ENCODE peak calls at places on chromosome 13, in seven cellular contexts. One of them, this sample, is unnamed.

GRCh38 chr13:20702530-20702929 is 969 bp upstream of the IL17D start:
- DNase-seq in GM13977: peak
- DNase-seq in GM04504: no peak
- DNase-seq in fibroblast of pulmonary artery: no peak
- DNase-seq in retina: no peak
- DNase-seq in anterior cingulate cortex: no peak
- DNase-seq in progenitor cell of endocrine pancreas: no peak
- DNase-seq in this sample: peak

GRCh38 chr13:65453982-65454381 is 1776.2 kb downstream of the PCDH9 start:
- DNase-seq in fibroblast of pulmonary artery: no peak
- DNase-seq in progenitor cell of endocrine pancreas: no peak
- DNase-seq in anterior cingulate cortex: no peak
- DNase-seq in retina: no peak
- DNase-seq in GM04504: no peak
- DNase-seq in GM13977: no peak
- DNase-seq in this sample: no peak

GRCh38 chr13:103883152-103883551 is 816.9 kb upstream of the SLC10A2 start:
- DNase-seq in retina: peak
- DNase-seq in GM04504: peak
- DNase-seq in anterior cingulate cortex: peak
- DNase-seq in progenitor cell of endocrine pancreas: peak
- DNase-seq in fibroblast of pulmonary artery: peak
- DNase-seq in GM13977: no peak
- DNase-seq in this sample: peak

GRCh38 chr13:74174810-74175209 is 40.6 kb upstream of the KLF12 start:
- DNase-seq in progenitor cell of endocrine pancreas: no peak
- DNase-seq in retina: no peak
- DNase-seq in fibroblast of pulmonary artery: no peak
- DNase-seq in anterior cingulate cortex: no peak
- DNase-seq in GM04504: no peak
- DNase-seq in GM13977: no peak
- DNase-seq in this sample: no peak

GRCh38 chr13:106349080-106349841 is 186.2 kb downstream of the EFNB2 start:
- DNase-seq in anterior cingulate cortex: no peak
- DNase-seq in fibroblast of pulmonary artery: no peak
- DNase-seq in progenitor cell of endocrine pancreas: peak
- DNase-seq in GM04504: no peak
- DNase-seq in GM13977: no peak
- DNase-seq in retina: peak
- DNase-seq in this sample: no peak

GRCh38 chr13:73195091-73195490 is 136.3 kb downstream of the KLF5 start:
- DNase-seq in progenitor cell of endocrine pancreas: no peak
- DNase-seq in GM13977: no peak
- DNase-seq in retina: no peak
- DNase-seq in anterior cingulate cortex: no peak
- DNase-seq in GM04504: no peak
- DNase-seq in fibroblast of pulmonary artery: no peak
- DNase-seq in this sample: no peak

GRCh38 chr13:34416833-34417425 is 525.1 kb upstream of the NBEA start:
- DNase-seq in anterior cingulate cortex: no peak
- DNase-seq in progenitor cell of endocrine pancreas: no peak
- DNase-seq in GM13977: no peak
- DNase-seq in GM04504: peak
- DNase-seq in fibroblast of pulmonary artery: peak
- DNase-seq in retina: no peak
- DNase-seq in this sample: no peak

GRCh38 chr13:44237276-44237767 is 136.3 kb upstream of the SERP2 start:
- DNase-seq in fibroblast of pulmonary artery: peak
- DNase-seq in retina: no peak
- DNase-seq in GM04504: peak
- DNase-seq in GM13977: peak
- DNase-seq in anterior cingulate cortex: peak
- DNase-seq in progenitor cell of endocrine pancreas: no peak
- DNase-seq in this sample: peak

GRCh38 chr13:102136735-102137296 is 265.0 kb downstream of the FGF14 start:
- DNase-seq in anterior cingulate cortex: no peak
- DNase-seq in retina: no peak
- DNase-seq in progenitor cell of endocrine pancreas: no peak
- DNase-seq in fibroblast of pulmonary artery: no peak
- DNase-seq in GM04504: no peak
- DNase-seq in GM13977: no peak
- DNase-seq in this sample: no peak

GRCh38 chr13:42594577-42595571 is 20.9 kb downstream of the TNFSF11 start:
- DNase-seq in retina: peak
- DNase-seq in progenitor cell of endocrine pancreas: peak
- DNase-seq in GM13977: peak
- DNase-seq in anterior cingulate cortex: no peak
- DNase-seq in fibroblast of pulmonary artery: peak
- DNase-seq in GM04504: peak
- DNase-seq in this sample: peak

GRCh38 chr13:112846411-112847115 is 122.5 kb upstream of the MCF2L start:
- DNase-seq in retina: no peak
- DNase-seq in GM13977: no peak
- DNase-seq in GM04504: no peak
- DNase-seq in anterior cingulate cortex: no peak
- DNase-seq in progenitor cell of endocrine pancreas: no peak
- DNase-seq in fibroblast of pulmonary artery: no peak
- DNase-seq in this sample: no peak

GRCh38 chr13:82713681-82714405 is 1168.4 kb downstream of the SLITRK1 start:
- DNase-seq in GM04504: peak
- DNase-seq in retina: no peak
- DNase-seq in fibroblast of pulmonary artery: peak
- DNase-seq in GM13977: no peak
- DNase-seq in anterior cingulate cortex: no peak
- DNase-seq in progenitor cell of endocrine pancreas: no peak
- DNase-seq in this sample: no peak

GRCh38 chr13:34162545-34162936 is 344.6 kb downstream of the RFC3 start:
- DNase-seq in GM04504: peak
- DNase-seq in retina: no peak
- DNase-seq in anterior cingulate cortex: no peak
- DNase-seq in fibroblast of pulmonary artery: no peak
- DNase-seq in progenitor cell of endocrine pancreas: no peak
- DNase-seq in GM13977: no peak
- DNase-seq in this sample: no peak

GRCh38 chr13:113748862-113749451 is 10.1 kb upstream of the TMEM255B start:
- DNase-seq in retina: no peak
- DNase-seq in progenitor cell of endocrine pancreas: no peak
- DNase-seq in anterior cingulate cortex: no peak
- DNase-seq in fibroblast of pulmonary artery: no peak
- DNase-seq in GM13977: no peak
- DNase-seq in GM04504: no peak
- DNase-seq in this sample: no peak

GRCh38 chr13:52428295-52428694 is 22.1 kb downstream of the VPS36 start:
- DNase-seq in progenitor cell of endocrine pancreas: no peak
- DNase-seq in retina: no peak
- DNase-seq in GM13977: no peak
- DNase-seq in fibroblast of pulmonary artery: peak
- DNase-seq in anterior cingulate cortex: no peak
- DNase-seq in GM04504: no peak
- DNase-seq in this sample: no peak

GRCh38 chr13:98961204-98962105 is 16.4 kb downstream of the DOCK9 start:
- DNase-seq in GM13977: no peak
- DNase-seq in retina: no peak
- DNase-seq in GM04504: no peak
- DNase-seq in anterior cingulate cortex: no peak
- DNase-seq in fibroblast of pulmonary artery: no peak
- DNase-seq in progenitor cell of endocrine pancreas: no peak
- DNase-seq in this sample: no peak

GRCh38 chr13:83121904-83122303 is 760.4 kb downstream of the SLITRK1 start:
- DNase-seq in GM13977: no peak
- DNase-seq in anterior cingulate cortex: no peak
- DNase-seq in fibroblast of pulmonary artery: peak
- DNase-seq in GM04504: no peak
- DNase-seq in progenitor cell of endocrine pancreas: no peak
- DNase-seq in retina: no peak
- DNase-seq in this sample: no peak

GRCh38 chr13:73096173-73097117 is 37.6 kb downstream of the KLF5 start:
- DNase-seq in progenitor cell of endocrine pancreas: no peak
- DNase-seq in anterior cingulate cortex: no peak
- DNase-seq in retina: no peak
- DNase-seq in fibroblast of pulmonary artery: no peak
- DNase-seq in GM04504: no peak
- DNase-seq in GM13977: no peak
- DNase-seq in this sample: no peak

GRCh38 chr13:106376411-106377112 is 158.9 kb downstream of the EFNB2 start:
- DNase-seq in GM04504: peak
- DNase-seq in fibroblast of pulmonary artery: peak
- DNase-seq in retina: no peak
- DNase-seq in progenitor cell of endocrine pancreas: no peak
- DNase-seq in GM13977: no peak
- DNase-seq in anterior cingulate cortex: no peak
- DNase-seq in this sample: peak

GRCh38 chr13:30196025-30196424 is 111.3 kb downstream of the KATNAL1 start:
- DNase-seq in fibroblast of pulmonary artery: peak
- DNase-seq in GM13977: no peak
- DNase-seq in retina: peak
- DNase-seq in anterior cingulate cortex: no peak
- DNase-seq in GM04504: peak
- DNase-seq in progenitor cell of endocrine pancreas: no peak
- DNase-seq in this sample: peak

GRCh38 chr13:88031980-88032562 is 360.9 kb downstream of the SLITRK5 start:
- DNase-seq in GM04504: peak
- DNase-seq in fibroblast of pulmonary artery: peak
- DNase-seq in anterior cingulate cortex: no peak
- DNase-seq in GM13977: no peak
- DNase-seq in retina: no peak
- DNase-seq in progenitor cell of endocrine pancreas: no peak
- DNase-seq in this sample: peak

GRCh38 chr13:114032121-114032799 is 58.4 kb upstream of the C13orf46 start:
- DNase-seq in fibroblast of pulmonary artery: peak
- DNase-seq in retina: no peak
- DNase-seq in GM13977: no peak
- DNase-seq in anterior cingulate cortex: no peak
- DNase-seq in GM04504: no peak
- DNase-seq in progenitor cell of endocrine pancreas: no peak
- DNase-seq in this sample: no peak

GRCh38 chr13:33520480-33520839 is 234.9 kb upstream of the STARD13 start:
- DNase-seq in anterior cingulate cortex: no peak
- DNase-seq in GM13977: no peak
- DNase-seq in GM04504: no peak
- DNase-seq in retina: no peak
- DNase-seq in progenitor cell of endocrine pancreas: no peak
- DNase-seq in fibroblast of pulmonary artery: no peak
- DNase-seq in this sample: no peak

GRCh38 chr13:23292596-23292995 is 111.8 kb downstream of the SGCG start:
- DNase-seq in progenitor cell of endocrine pancreas: no peak
- DNase-seq in GM13977: no peak
- DNase-seq in GM04504: no peak
- DNase-seq in fibroblast of pulmonary artery: peak
- DNase-seq in retina: no peak
- DNase-seq in anterior cingulate cortex: no peak
- DNase-seq in this sample: no peak

GRCh38 chr13:40402931-40403412 is 263.5 kb downstream of the FOXO1 start:
- DNase-seq in progenitor cell of endocrine pancreas: no peak
- DNase-seq in fibroblast of pulmonary artery: peak
- DNase-seq in retina: no peak
- DNase-seq in GM04504: no peak
- DNase-seq in GM13977: no peak
- DNase-seq in anterior cingulate cortex: no peak
- DNase-seq in this sample: no peak

GRCh38 chr13:62168891-62169290 is 753.2 kb upstream of the PCDH20 start:
- DNase-seq in fibroblast of pulmonary artery: no peak
- DNase-seq in GM13977: no peak
- DNase-seq in anterior cingulate cortex: no peak
- DNase-seq in progenitor cell of endocrine pancreas: no peak
- DNase-seq in retina: no peak
- DNase-seq in GM04504: no peak
- DNase-seq in this sample: no peak

GRCh38 chr13:100666124-100666523 is 8.5 kb downstream of the TMTC4 start:
- DNase-seq in progenitor cell of endocrine pancreas: no peak
- DNase-seq in GM04504: no peak
- DNase-seq in retina: no peak
- DNase-seq in fibroblast of pulmonary artery: peak
- DNase-seq in anterior cingulate cortex: no peak
- DNase-seq in GM13977: no peak
- DNase-seq in this sample: no peak

GRCh38 chr13:39335721-39336120 is 267.3 kb downstream of the LHFPL6 start:
- DNase-seq in GM04504: no peak
- DNase-seq in progenitor cell of endocrine pancreas: no peak
- DNase-seq in anterior cingulate cortex: no peak
- DNase-seq in GM13977: no peak
- DNase-seq in fibroblast of pulmonary artery: no peak
- DNase-seq in retina: no peak
- DNase-seq in this sample: no peak

GRCh38 chr13:98303858-98304257 is 126.8 kb upstream of the RNF113B start:
- DNase-seq in fibroblast of pulmonary artery: no peak
- DNase-seq in retina: no peak
- DNase-seq in GM04504: no peak
- DNase-seq in anterior cingulate cortex: no peak
- DNase-seq in progenitor cell of endocrine pancreas: no peak
- DNase-seq in GM13977: no peak
- DNase-seq in this sample: no peak

GRCh38 chr13:32267836-32268439 is 47.2 kb downstream of the ZAR1L start:
- DNase-seq in GM04504: no peak
- DNase-seq in anterior cingulate cortex: no peak
- DNase-seq in progenitor cell of endocrine pancreas: peak
- DNase-seq in retina: no peak
- DNase-seq in fibroblast of pulmonary artery: no peak
- DNase-seq in GM13977: peak
- DNase-seq in this sample: peak

GRCh38 chr13:95281258-95281602 is 20.0 kb downstream of the ABCC4 start:
- DNase-seq in GM13977: no peak
- DNase-seq in progenitor cell of endocrine pancreas: no peak
- DNase-seq in anterior cingulate cortex: no peak
- DNase-seq in GM04504: no peak
- DNase-seq in retina: no peak
- DNase-seq in fibroblast of pulmonary artery: no peak
- DNase-seq in this sample: no peak

GRCh38 chr13:33590936-33591335 is 227.0 kb upstream of the RFC3 start:
- DNase-seq in retina: no peak
- DNase-seq in GM13977: no peak
- DNase-seq in fibroblast of pulmonary artery: no peak
- DNase-seq in progenitor cell of endocrine pancreas: no peak
- DNase-seq in GM04504: no peak
- DNase-seq in anterior cingulate cortex: no peak
- DNase-seq in this sample: no peak

GRCh38 chr13:25874907-25875306 is 176.9 kb downstream of the SHISA2 start:
- DNase-seq in fibroblast of pulmonary artery: no peak
- DNase-seq in progenitor cell of endocrine pancreas: no peak
- DNase-seq in GM04504: no peak
- DNase-seq in GM13977: no peak
- DNase-seq in anterior cingulate cortex: no peak
- DNase-seq in retina: no peak
- DNase-seq in this sample: no peak

GRCh38 chr13:57552441-57552840 is 79.1 kb upstream of the PCDH17 start:
- DNase-seq in GM04504: no peak
- DNase-seq in progenitor cell of endocrine pancreas: no peak
- DNase-seq in retina: no peak
- DNase-seq in anterior cingulate cortex: no peak
- DNase-seq in GM13977: no peak
- DNase-seq in fibroblast of pulmonary artery: no peak
- DNase-seq in this sample: no peak

GRCh38 chr13:77514336-77514726 is 21.2 kb upstream of the SCEL start:
- DNase-seq in retina: no peak
- DNase-seq in anterior cingulate cortex: no peak
- DNase-seq in progenitor cell of endocrine pancreas: no peak
- DNase-seq in GM04504: no peak
- DNase-seq in fibroblast of pulmonary artery: no peak
- DNase-seq in GM13977: no peak
- DNase-seq in this sample: no peak

GRCh38 chr13:45162821-45163220 is 38.0 kb downstream of the KCTD4 start:
- DNase-seq in anterior cingulate cortex: no peak
- DNase-seq in retina: no peak
- DNase-seq in fibroblast of pulmonary artery: peak
- DNase-seq in progenitor cell of endocrine pancreas: no peak
- DNase-seq in GM13977: no peak
- DNase-seq in GM04504: peak
- DNase-seq in this sample: peak

GRCh38 chr13:29702912-29703351 is 107.4 kb upstream of the SLC7A1 start:
- DNase-seq in GM13977: no peak
- DNase-seq in GM04504: peak
- DNase-seq in retina: no peak
- DNase-seq in anterior cingulate cortex: no peak
- DNase-seq in progenitor cell of endocrine pancreas: no peak
- DNase-seq in fibroblast of pulmonary artery: peak
- DNase-seq in this sample: no peak

GRCh38 chr13:75760182-75760981 is 124.3 kb downstream of the LMO7 start:
- DNase-seq in fibroblast of pulmonary artery: no peak
- DNase-seq in GM04504: no peak
- DNase-seq in anterior cingulate cortex: no peak
- DNase-seq in retina: no peak
- DNase-seq in GM13977: no peak
- DNase-seq in progenitor cell of endocrine pancreas: no peak
- DNase-seq in this sample: no peak

This sample was measured in RKO.